ENCODE peak calls at places on chromosome 20, in ten cellular contexts. W is heart left ventricle, D is cardiac muscle cell, Y is Peyer's patch, E is PC-3, T is endodermal cell, K is natural killer cell, X is upper lobe of left lung, A is HFF-Myc, N is lower leg skin. J is an unnamed sample.

GRCh38 chr20:57622579-57623381 is 2.6 kb upstream of the ZBP1 start:
- DNase-seq in Y (peak; percentile 77), X (peak; percentile 56), W (no peak), K (no peak), T (peak; percentile 91), D (peak; percentile 60), E (peak; percentile 99), N (peak; percentile 90), A (peak; percentile 49), J (peak; percentile 63)

GRCh38 chr20:34249291-34249690 is 8.1 kb downstream of the ASIP start:
- DNase-seq in X (peak; percentile 26), Y (no peak), A (no peak), E (no peak), T (no peak), K (no peak), D (peak; percentile 72), N (no peak), W (no peak), J (no peak)

GRCh38 chr20:41889125-41889870 is 271.1 kb upstream of the CHD6 start:
- DNase-seq in N (no peak), A (no peak), Y (no peak), K (no peak), X (no peak), W (no peak), D (peak; percentile 1), T (peak; percentile 64), E (peak; percentile 29), J (no peak)

GRCh38 chr20:47370850-47371782 is 14.6 kb upstream of the ZMYND8 start:
- DNase-seq in Y (no peak), T (peak; percentile 77), D (no peak), E (peak; percentile 26), X (no peak), K (no peak), A (no peak), N (no peak), W (no peak), J (no peak)

GRCh38 chr20:33043731-33044181 is 9.9 kb upstream of the BPIFB3 start:
- DNase-seq in A (no peak), X (no peak), K (no peak), E (no peak), T (no peak), W (no peak), Y (no peak), D (no peak), N (no peak), J (no peak)

GRCh38 chr20:38104283-38104682 is 60.8 kb downstream of the TGM2 start:
- DNase-seq in Y (no peak), A (no peak), X (no peak), T (no peak), W (no peak), K (no peak), E (no peak), D (no peak), N (no peak), J (no peak)

GRCh38 chr20:45518282-45518681 is 2.9 kb upstream of the SPINT3 start:
- DNase-seq in T (no peak), N (no peak), A (no peak), E (peak; percentile 93), X (peak; percentile 84), Y (no peak), D (no peak), K (no peak), W (no peak), J (no peak)

GRCh38 chr20:36812601-36813000 is 39.0 kb upstream of the DSN1 start:
- DNase-seq in X (no peak), W (no peak), K (no peak), D (no peak), Y (no peak), T (no peak), A (no peak), N (no peak), E (no peak), J (no peak)

GRCh38 chr20:64242003-64242796 is 13.3 kb upstream of the PCMTD2 start:
- DNase-seq in N (no peak), K (no peak), W (no peak), Y (no peak), T (peak; percentile 19), X (no peak), A (no peak), E (no peak), D (no peak), J (no peak)

GRCh38 chr20:24917797-24918578 is 31.1 kb upstream of the CST7 start:
- DNase-seq in W (peak; percentile 58), T (peak; percentile 93), D (peak; percentile 80), E (peak; percentile 80), K (peak; percentile 57), X (peak; percentile 64), Y (peak; percentile 70), A (peak; percentile 19), N (peak; percentile 88), J (peak; percentile 75)

DNA sequence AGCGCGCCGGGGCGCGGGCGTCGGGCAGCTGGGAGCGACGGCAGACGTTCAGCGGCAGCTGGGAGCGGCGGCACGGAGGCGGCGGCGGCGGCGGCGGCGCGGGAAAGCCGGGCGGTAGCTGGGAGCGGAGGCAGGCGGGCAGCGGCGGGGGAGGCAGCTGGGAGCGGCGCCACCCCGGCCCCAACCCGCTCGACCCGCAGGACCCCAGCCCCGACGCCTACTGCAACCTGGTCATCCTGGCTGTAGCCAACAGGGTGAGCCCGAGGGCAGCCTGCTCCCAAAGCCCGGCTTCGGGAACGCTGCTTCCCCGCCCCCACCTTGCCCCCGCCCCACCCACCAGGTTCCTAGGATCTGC is 8.9 kb downstream of the CCM2L start:
- DNase-seq in W (no peak), D (no peak), E (no peak), X (no peak), T (peak; percentile 91), N (no peak), A (no peak), Y (no peak), K (no peak), J (peak; percentile 56)
- TF ChIP-seq CTCF in W (peak; percentile 24), D (no peak), E (no peak), X (no peak), T (peak; percentile 65), N (no peak), A (no peak), Y (no peak), K (no peak), J (no peak)

GRCh38 chr20:54477556-54477955 is 2.2 kb downstream of the DOK5 start:
- DNase-seq in W (no peak), X (no peak), D (no peak), T (no peak), Y (no peak), E (no peak), K (no peak), A (no peak), N (no peak), J (no peak)

GRCh38 chr20:54477134-54477533 is 1.7 kb downstream of the DOK5 start:
- DNase-seq in K (no peak), W (no peak), T (no peak), D (no peak), X (no peak), N (no peak), E (no peak), A (no peak), Y (no peak), J (no peak)

GRCh38 chr20:54476336-54476928 is 1.0 kb downstream of the DOK5 start:
- DNase-seq in E (no peak), W (no peak), A (no peak), K (no peak), Y (no peak), D (no peak), X (no peak), N (no peak), T (peak; percentile 67), J (no peak)

GRCh38 chr20:54481442-54481841 is 6.0 kb downstream of the DOK5 start:
- DNase-seq in W (no peak), K (no peak), X (no peak), Y (no peak), T (no peak), N (no peak), E (no peak), D (no peak), A (no peak), J (no peak)

GRCh38 chr20:54479138-54479906 is 3.9 kb downstream of the DOK5 start:
- DNase-seq in Y (no peak), E (peak; percentile 22), X (no peak), N (no peak), D (no peak), A (no peak), T (peak; percentile 61), W (no peak), K (no peak), J (no peak)
- TF ChIP-seq CTCF in Y (no peak), E (peak; percentile 55), X (no peak), N (no peak), D (peak; percentile 35), A (no peak), T (peak; percentile 78), W (peak; percentile 19), K (no peak), J (no peak)

GRCh38 chr20:23666189-23666588 is 22.6 kb downstream of the CST4 start:
- DNase-seq in N (peak; percentile 52), W (no peak), D (peak; percentile 45), X (no peak), K (no peak), Y (no peak), T (peak; percentile 64), E (peak; percentile 25), A (no peak), J (no peak)
- TF ChIP-seq CTCF in N (no peak), W (no peak), D (peak; percentile 31), X (no peak), K (no peak), Y (no peak), T (peak; percentile 67), E (peak; percentile 36), A (peak; percentile 10), J (no peak)

GRCh38 chr20:35743693-35744491 is 1.8 kb upstream of the RBM39 start:
- DNase-seq in T (peak; percentile 39), E (no peak), N (peak; percentile 86), Y (no peak), A (no peak), D (no peak), K (no peak), W (no peak), X (no peak), J (no peak)

GRCh38 chr20:35742741-35743523 is 872 bp upstream of the RBM39 start:
- DNase-seq in X (no peak), W (no peak), E (no peak), Y (no peak), D (peak; percentile 25), N (no peak), K (no peak), A (no peak), T (peak; percentile 30), J (no peak)

GRCh38 chr20:35738410-35739179 is 3.5 kb downstream of the RBM39 start:
- DNase-seq in W (no peak), E (no peak), N (no peak), X (no peak), D (no peak), Y (no peak), T (no peak), A (no peak), K (no peak), J (no peak)

GRCh38 chr20:35739294-35740163 is 2.5 kb downstream of the RBM39 start:
- DNase-seq in T (peak; percentile 45), K (no peak), Y (no peak), X (no peak), N (no peak), E (peak; percentile 46), A (no peak), D (peak; percentile 64), W (no peak), J (no peak)

GRCh38 chr20:35741892-35742740 is at the start of gene RBM39:
- DNase-seq in X (peak; percentile 99), K (peak; percentile 97), W (peak; percentile 100), N (peak; percentile 100), D (peak; percentile 100), T (peak; percentile 100), E (peak; percentile 100), Y (peak; percentile 99), A (peak; percentile 100), J (peak; percentile 99)
- TF ChIP-seq CTCF in X (peak; percentile 59), K (peak; percentile 23), W (peak; percentile 71), N (no peak), D (peak; percentile 40), T (peak; percentile 63), E (peak; percentile 38), Y (no peak), A (peak; percentile 32), J (no peak)

J was measured in endothelial cell.